ENCODE peak calls at places on chromosomes 7 and 10, in six cellular contexts. W, B, O, S, K and Q are unnamed samples.
A peak's percentile ranks its signal among the peaks of the same experiment; 100 is the strongest.

GRCh38 chr7:139739863-139740597 is 37.8 kb downstream of the HIPK2 start:
- DNase-seq in W (no peak), B (no peak), O (no peak), S (no peak), K (no peak), Q (no peak)

GRCh38 chr7:110988890-110989501 is 101.9 kb upstream of the LRRN3 start:
- DNase-seq in W (no peak), B (no peak), O (peak; percentile 16), S (no peak), K (no peak), Q (no peak)

GRCh38 chr7:43905209-43905946 is 1.0 kb downstream of the URGCP start:
- DNase-seq in W (peak; percentile 52), B (no peak), O (no peak), S (no peak), K (no peak), Q (peak; percentile 61)

GRCh38 chr10:104767745-104768144 is 126.7 kb downstream of the SORCS3 start:
- DNase-seq in W (no peak), B (no peak), O (no peak), S (no peak), K (no peak), Q (no peak)

GRCh38 chr10:12819071-12819470 is 182.4 kb downstream of the CCDC3 start:
- DNase-seq in W (no peak), B (no peak), O (no peak), S (no peak), K (no peak), Q (no peak)

GRCh38 chr7:39515556-39516228 is 50.5 kb upstream of the YAE1 start:
- DNase-seq in W (no peak), B (no peak), O (no peak), S (no peak), K (no peak), Q (no peak)

GRCh38 chr7:73702665-73703064 is 16.8 kb downstream of the STX1A start:
- DNase-seq in W (no peak), B (no peak), O (no peak), S (no peak), K (no peak), Q (no peak)

GRCh38 chr7:12136545-12136944 is 74.5 kb upstream of the TMEM106B start:
- DNase-seq in W (no peak), B (no peak), O (no peak), S (no peak), K (no peak), Q (no peak)

GRCh38 chr10:109427421-109427820 is 495.9 kb downstream of the XPNPEP1 start:
- DNase-seq in W (no peak), B (no peak), O (no peak), S (no peak), K (no peak), Q (no peak)

GRCh38 chr7:22823142-22823497 is 471 bp upstream of the TOMM7 start:
- DNase-seq in W (no peak), B (no peak), O (no peak), S (no peak), K (no peak), Q (no peak)

GRCh38 chr7:73363225-73364005 is 35.5 kb downstream of the FKBP6 start:
- DNase-seq in W (no peak), B (no peak), O (no peak), S (no peak), K (no peak), Q (no peak)

GRCh38 chr7:10707519-10707918 is 266.2 kb upstream of the PHF14 start:
- DNase-seq in W (no peak), B (no peak), O (no peak), S (no peak), K (no peak), Q (no peak)

GRCh38 chr10:75542084-75542483 is 110.7 kb downstream of the LRMDA start:
- DNase-seq in W (no peak), B (no peak), O (no peak), S (peak; percentile 24), K (no peak), Q (no peak)

GRCh38 chr7:78770422-78771410 is 682.8 kb downstream of the MAGI2 start:
- DNase-seq in W (no peak), B (no peak), O (peak; percentile 2), S (peak; percentile 21), K (peak; percentile 9), Q (no peak)

GRCh38 chr7:95209276-95209675 is 115.1 kb downstream of the PON1 start:
- DNase-seq in W (no peak), B (no peak), O (peak; percentile 3), S (no peak), K (peak; percentile 66), Q (no peak)

GRCh38 chr7:19701471-19701870 is 7.4 kb downstream of the POLR1F start:
- DNase-seq in W (no peak), B (no peak), O (no peak), S (no peak), K (no peak), Q (no peak)

GRCh38 chr10:13184726-13185514 is 23.6 kb downstream of the MCM10 start:
- DNase-seq in W (no peak), B (no peak), O (no peak), S (no peak), K (no peak), Q (no peak)

GRCh38 chr7:91137969-91138368 is 126.3 kb upstream of the FZD1 start:
- DNase-seq in W (no peak), B (no peak), O (no peak), S (no peak), K (no peak), Q (no peak)

GRCh38 chr7:16559497-16560223 is 33.0 kb downstream of the LRRC72 start:
- DNase-seq in W (no peak), B (no peak), O (no peak), S (no peak), K (no peak), Q (no peak)

GRCh38 chr7:27442446-27442845 is 199.8 kb downstream of the EVX1 start:
- DNase-seq in W (no peak), B (no peak), O (peak; percentile 55), S (no peak), K (peak; percentile 25), Q (no peak)

GRCh38 chr10:116296358-116296757 is 23.4 kb upstream of the GFRA1 start:
- DNase-seq in W (no peak), B (no peak), O (no peak), S (no peak), K (no peak), Q (no peak)

GRCh38 chr7:104534149-104534548 is 205.7 kb downstream of the LHFPL3 start:
- DNase-seq in W (no peak), B (no peak), O (no peak), S (no peak), K (no peak), Q (no peak)

GRCh38 chr10:63058236-63058635 is 74.9 kb upstream of the NRBF2 start:
- DNase-seq in W (no peak), B (no peak), O (no peak), S (no peak), K (no peak), Q (no peak)

GRCh38 chr10:98244586-98244985 is 23.4 kb downstream of the LOXL4 start:
- DNase-seq in W (no peak), B (no peak), O (no peak), S (no peak), K (no peak), Q (no peak)

GRCh38 chr10:98246911-98247820 is 20.8 kb downstream of the LOXL4 start:
- DNase-seq in W (no peak), B (no peak), O (peak; percentile 13), S (no peak), K (peak; percentile 84), Q (no peak)

GRCh38 chr10:98240524-98240923 is 27.5 kb downstream of the LOXL4 start:
- DNase-seq in W (no peak), B (no peak), O (no peak), S (no peak), K (no peak), Q (no peak)

GRCh38 chr10:98238391-98238790 is 29.6 kb downstream of the LOXL4 start:
- DNase-seq in W (no peak), B (no peak), O (no peak), S (no peak), K (no peak), Q (no peak)

GRCh38 chr10:98242823-98243222 is 25.2 kb downstream of the LOXL4 start:
- DNase-seq in W (no peak), B (no peak), O (peak; percentile 58), S (no peak), K (peak; percentile 51), Q (no peak)
- TF ChIP-seq CTCF in W (peak; percentile 60), B (no peak), O (peak; percentile 58), S (no peak), K (peak; percentile 50), Q (no peak)

GRCh38 chr10:126907423-126907970 is 2.3 kb downstream of the DOCK1 start:
- DNase-seq in W (no peak), B (no peak), O (no peak), S (no peak), K (no peak), Q (no peak)
- TF ChIP-seq CTCF in W (no peak), B (no peak), O (no peak), S (no peak), K (peak; percentile 13), Q (no peak)

DNA sequence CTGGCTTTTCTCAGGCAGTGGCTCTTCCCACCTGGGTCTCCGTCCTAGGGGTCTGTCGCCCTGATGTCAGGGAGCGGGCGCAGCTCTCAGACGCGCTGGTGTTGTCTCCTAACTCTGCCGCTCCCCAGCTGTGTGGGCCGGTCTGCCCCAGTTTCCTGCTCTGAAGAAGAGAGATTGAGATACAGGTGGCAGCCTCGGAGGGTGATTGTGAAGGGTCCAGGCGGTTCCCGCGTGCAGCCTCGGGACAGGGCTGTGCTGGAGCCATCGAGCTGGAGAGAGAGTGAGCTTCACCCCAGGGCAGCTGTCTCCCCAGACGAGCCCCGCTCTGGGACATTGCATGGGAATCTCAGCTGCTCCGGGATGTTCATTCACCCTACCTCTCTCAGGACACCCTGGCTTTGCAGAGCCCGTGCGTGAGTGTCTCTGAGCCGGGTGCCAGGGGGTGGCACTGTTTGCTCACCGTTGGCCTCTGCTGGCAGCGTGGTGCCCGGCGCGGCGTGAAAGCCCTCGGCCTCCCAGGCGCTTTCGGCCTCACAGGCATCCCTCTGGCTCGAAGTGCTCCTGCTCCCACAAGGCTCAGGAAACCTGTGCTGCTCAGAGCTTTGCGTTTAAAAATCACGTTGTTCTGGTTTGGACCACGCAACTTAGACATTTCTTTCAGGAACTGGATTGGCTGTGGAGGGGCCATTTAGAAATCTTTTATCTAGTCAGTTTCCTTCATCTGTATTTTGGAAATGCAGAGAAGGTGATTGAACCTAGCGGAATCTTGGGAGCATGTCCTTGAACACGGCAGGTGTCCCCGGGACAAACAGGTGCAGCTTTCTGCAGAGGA is 33.8 kb upstream of the ZFAND2A start:
- DNase-seq in W (peak; percentile 65), B (peak; percentile 62), O (peak; percentile 51), S (peak; percentile 27), K (peak; percentile 28), Q (peak; percentile 92)
- TF ChIP-seq CTCF in W (peak; percentile 65), B (peak; percentile 23), O (peak; percentile 35), S (peak; percentile 37), K (peak; percentile 57), Q (peak; percentile 90)

GRCh38 chr7:66948480-66949109 is 27.6 kb downstream of the TMEM248 start:
- DNase-seq in W (no peak), B (no peak), O (no peak), S (no peak), K (no peak), Q (no peak)

GRCh38 chr7:66953044-66953427 is 32.0 kb downstream of the TMEM248 start:
- DNase-seq in W (no peak), B (no peak), O (no peak), S (no peak), K (no peak), Q (no peak)

GRCh38 chr7:66950763-66951162 is 29.7 kb downstream of the TMEM248 start:
- DNase-seq in W (no peak), B (no peak), O (peak; percentile 17), S (no peak), K (peak; percentile 17), Q (no peak)

GRCh38 chr7:66950311-66950710 is 29.3 kb downstream of the TMEM248 start:
- DNase-seq in W (no peak), B (no peak), O (no peak), S (no peak), K (no peak), Q (no peak)

GRCh38 chr7:66952343-66953043 is 31.5 kb downstream of the TMEM248 start:
- DNase-seq in W (peak; percentile 86), B (no peak), O (peak; percentile 66), S (no peak), K (peak; percentile 48), Q (peak; percentile 60)
- TF ChIP-seq CTCF in W (no peak), B (no peak), O (no peak), S (no peak), K (no peak), Q (no peak)